ENCODE peak calls at places on chromosomes 11 and 22, in six cellular contexts. One of them, this sample, is unnamed.

GRCh38 chr11:2672553-2673249 is 27.1 kb downstream of the KCNQ1OT1 start:
- DNase-seq in anterior cingulate cortex: no peak
- DNase-seq in spleen: peak
- DNase-seq in iPS DF 19.7: no peak
- DNase-seq in neuronal stem cell: no peak
- DNase-seq in stimulated activated CD4-positive, alpha-beta T cell treated with anti-CD3 and anti-CD28 coated beads, Interleukin-2, amount 100 ng/mL, for 48 hours: no peak
- DNase-seq in this sample: no peak

GRCh38 chr11:17811416-17811815 is 76.8 kb downstream of the KCNC1 start:
- DNase-seq in anterior cingulate cortex: no peak
- DNase-seq in spleen: no peak
- DNase-seq in iPS DF 19.7: no peak
- DNase-seq in neuronal stem cell: no peak
- DNase-seq in stimulated activated CD4-positive, alpha-beta T cell treated with anti-CD3 and anti-CD28 coated beads, Interleukin-2, amount 100 ng/mL, for 48 hours: no peak
- DNase-seq in this sample: no peak

GRCh38 chr11:2732261-2732939 is 32.6 kb upstream of the KCNQ1OT1 start:
- DNase-seq in anterior cingulate cortex: peak
- DNase-seq in spleen: no peak
- DNase-seq in iPS DF 19.7: no peak
- DNase-seq in neuronal stem cell: no peak
- DNase-seq in stimulated activated CD4-positive, alpha-beta T cell treated with anti-CD3 and anti-CD28 coated beads, Interleukin-2, amount 100 ng/mL, for 48 hours: no peak
- DNase-seq in this sample: no peak

GRCh38 chr11:116563028-116563712 is 209.6 kb downstream of the BUD13 start:
- DNase-seq in anterior cingulate cortex: peak
- DNase-seq in spleen: no peak
- DNase-seq in iPS DF 19.7: no peak
- DNase-seq in neuronal stem cell: no peak
- DNase-seq in stimulated activated CD4-positive, alpha-beta T cell treated with anti-CD3 and anti-CD28 coated beads, Interleukin-2, amount 100 ng/mL, for 48 hours: no peak
- DNase-seq in this sample: no peak

GRCh38 chr22:22431271-22432220 is 77.0 kb downstream of the ZNF280B start:
- DNase-seq in anterior cingulate cortex: peak
- DNase-seq in spleen: peak
- DNase-seq in iPS DF 19.7: no peak
- DNase-seq in neuronal stem cell: peak
- DNase-seq in stimulated activated CD4-positive, alpha-beta T cell treated with anti-CD3 and anti-CD28 coated beads, Interleukin-2, amount 100 ng/mL, for 48 hours: peak
- DNase-seq in this sample: peak

GRCh38 chr11:32006799-32007388 is 84.0 kb upstream of the RCN1 start:
- DNase-seq in anterior cingulate cortex: peak
- DNase-seq in spleen: no peak
- DNase-seq in iPS DF 19.7: no peak
- DNase-seq in neuronal stem cell: peak
- DNase-seq in stimulated activated CD4-positive, alpha-beta T cell treated with anti-CD3 and anti-CD28 coated beads, Interleukin-2, amount 100 ng/mL, for 48 hours: no peak
- DNase-seq in this sample: no peak

GRCh38 chr11:65478411-65479183 is 20.2 kb upstream of the MALAT1 start:
- DNase-seq in anterior cingulate cortex: peak
- DNase-seq in spleen: peak
- DNase-seq in iPS DF 19.7: no peak
- DNase-seq in neuronal stem cell: no peak
- DNase-seq in stimulated activated CD4-positive, alpha-beta T cell treated with anti-CD3 and anti-CD28 coated beads, Interleukin-2, amount 100 ng/mL, for 48 hours: no peak
- DNase-seq in this sample: no peak

GRCh38 chr22:24592144-24592845 is 578 bp downstream of the LRRC75B start:
- DNase-seq in anterior cingulate cortex: no peak
- DNase-seq in spleen: no peak
- DNase-seq in iPS DF 19.7: no peak
- DNase-seq in neuronal stem cell: peak
- DNase-seq in stimulated activated CD4-positive, alpha-beta T cell treated with anti-CD3 and anti-CD28 coated beads, Interleukin-2, amount 100 ng/mL, for 48 hours: no peak
- DNase-seq in this sample: no peak

GRCh38 chr11:111448420-111448819 is 63.8 kb downstream of the BTG4 start:
- DNase-seq in anterior cingulate cortex: no peak
- DNase-seq in spleen: no peak
- DNase-seq in iPS DF 19.7: no peak
- DNase-seq in neuronal stem cell: no peak
- DNase-seq in stimulated activated CD4-positive, alpha-beta T cell treated with anti-CD3 and anti-CD28 coated beads, Interleukin-2, amount 100 ng/mL, for 48 hours: no peak
- DNase-seq in this sample: no peak

GRCh38 chr11:697811-698311 is 2.2 kb downstream of the TMEM80 start:
- DNase-seq in anterior cingulate cortex: no peak
- DNase-seq in spleen: no peak
- DNase-seq in iPS DF 19.7: no peak
- DNase-seq in neuronal stem cell: no peak
- DNase-seq in stimulated activated CD4-positive, alpha-beta T cell treated with anti-CD3 and anti-CD28 coated beads, Interleukin-2, amount 100 ng/mL, for 48 hours: no peak
- DNase-seq in this sample: no peak

This sample was measured in stimulated activated effector memory CD8-positive, alpha-beta T cell treated with anti-CD3 and anti-CD28 coated beads, Interleukin-12 subunit alpha, Interleukin-12 subunit beta, amount 100 ng/mL, for 72 hours.